ENCODE peak calls at places on chromosomes 2 and 18, in seven cellular contexts. Z is AG04450, B is tibial artery, D is PC-9, I is spleen, X is Peyer's patch, N is A549. E is an unnamed sample.

GRCh38 chr18:66555585-66555984 is 48.3 kb downstream of the CDH19 start:
- DNase-seq in Z (no peak), B (no peak), D (no peak), I (no peak), X (no peak), N (no peak), E (no peak)

GRCh38 chr2:159856760-159857159 is 58.8 kb upstream of the CD302 start:
- DNase-seq in Z (no peak), B (no peak), D (no peak), I (no peak), X (no peak), N (no peak), E (no peak)

GRCh38 chr18:40841473-40841872 is 1113.6 kb upstream of the PIK3C3 start:
- DNase-seq in Z (peak; percentile 41), B (no peak), D (no peak), I (no peak), X (no peak), N (no peak), E (no peak)

GRCh38 chr2:186544255-186544675 is 45.6 kb upstream of the ITGAV start:
- DNase-seq in Z (peak; percentile 68), B (no peak), D (peak; percentile 83), I (no peak), X (no peak), N (peak; percentile 85), E (no peak)

GRCh38 chr2:74952575-74952974 is 5.9 kb upstream of the POLE4 start:
- DNase-seq in Z (no peak), B (no peak), D (no peak), I (no peak), X (no peak), N (peak; percentile 34), E (no peak)

GRCh38 chr18:4333043-4333442 is 122.1 kb downstream of the DLGAP1 start:
- DNase-seq in Z (no peak), B (no peak), D (no peak), I (no peak), X (no peak), N (no peak), E (no peak)

GRCh38 chr2:69581774-69582581 is 61.6 kb downstream of the AAK1 start:
- DNase-seq in Z (no peak), B (no peak), D (peak; percentile 67), I (no peak), X (no peak), N (peak; percentile 39), E (no peak)

GRCh38 chr2:54613361-54613760 is 110.1 kb upstream of the EML6 start:
- DNase-seq in Z (no peak), B (no peak), D (no peak), I (no peak), X (no peak), N (peak; percentile 48), E (no peak)

GRCh38 chr2:215883799-215884198 is 129.6 kb downstream of the MREG start:
- DNase-seq in Z (no peak), B (no peak), D (no peak), I (no peak), X (no peak), N (no peak), E (no peak)

GRCh38 chr2:10375570-10376266 is 72.4 kb downstream of the ODC1 start:
- DNase-seq in Z (no peak), B (no peak), D (no peak), I (no peak), X (peak; percentile 65), N (no peak), E (no peak)

GRCh38 chr2:205130111-205130829 is 552.0 kb upstream of the NRP2 start:
- DNase-seq in Z (no peak), B (no peak), D (no peak), I (no peak), X (no peak), N (no peak), E (no peak)

GRCh38 chr2:118242216-118242615 is 153.9 kb downstream of the INSIG2 start:
- DNase-seq in Z (no peak), B (no peak), D (peak; percentile 97), I (no peak), X (no peak), N (no peak), E (no peak)

GRCh38 chr2:62334440-62335058 is 138.6 kb downstream of the B3GNT2 start:
- DNase-seq in Z (no peak), B (no peak), D (no peak), I (no peak), X (no peak), N (no peak), E (no peak)

GRCh38 chr2:241987726-241988125 is 118.2 kb downstream of the RTP5 start:
- DNase-seq in Z (no peak), B (no peak), D (no peak), I (no peak), X (no peak), N (no peak), E (no peak)

GRCh38 chr2:224952942-224953657 is 89.2 kb downstream of the DOCK10 start:
- DNase-seq in Z (no peak), B (no peak), D (no peak), I (peak; percentile 80), X (peak; percentile 82), N (no peak), E (no peak)

GRCh38 chr2:31654241-31654640 is 73.5 kb upstream of the SRD5A2 start:
- DNase-seq in Z (no peak), B (no peak), D (no peak), I (no peak), X (no peak), N (no peak), E (no peak)

GRCh38 chr18:5582849-5583667 is 39.3 kb upstream of the EPB41L3 start:
- DNase-seq in Z (no peak), B (peak; percentile 28), D (no peak), I (no peak), X (no peak), N (no peak), E (no peak)

GRCh38 chr2:136785215-136785614 is 19.9 kb downstream of the THSD7B start:
- DNase-seq in Z (no peak), B (no peak), D (no peak), I (no peak), X (no peak), N (no peak), E (no peak)

GRCh38 chr18:75204262-75204977 is 4.5 kb downstream of the PTGR3 start:
- DNase-seq in Z (no peak), B (no peak), D (no peak), I (no peak), X (peak; percentile 57), N (no peak), E (no peak)

DNA sequence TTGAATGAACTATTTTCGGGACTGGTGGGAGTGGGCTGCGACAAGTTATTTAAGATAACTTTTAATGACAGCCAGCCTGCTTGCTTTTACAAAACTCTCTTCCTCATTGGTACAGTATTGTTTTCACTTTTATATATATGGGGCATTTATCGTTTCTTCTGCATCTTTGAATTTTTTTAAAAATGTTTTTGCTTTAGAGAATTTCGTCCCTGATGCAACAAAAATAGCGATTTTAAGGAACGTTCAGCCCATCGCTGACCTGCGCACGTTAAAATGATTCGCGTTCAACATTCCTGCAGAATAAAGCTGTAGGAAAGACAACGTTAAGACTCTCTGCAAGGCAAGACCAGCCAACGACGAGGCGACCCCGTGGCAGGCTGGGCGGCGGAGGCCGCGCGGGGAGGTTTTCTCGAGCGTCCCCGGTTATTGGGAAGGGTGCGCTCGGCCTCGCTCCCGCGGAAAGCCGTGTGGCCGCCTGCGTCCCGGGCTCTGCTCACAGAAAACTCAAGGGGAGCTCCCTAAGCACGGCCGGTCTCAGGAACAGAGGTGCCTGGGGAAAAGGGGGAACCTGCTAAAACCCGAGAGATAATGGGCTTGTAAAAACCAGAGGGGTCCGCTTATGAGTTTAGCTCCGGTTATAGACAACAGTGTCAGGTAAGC is 3.0 kb downstream of the PAX8 start:
- DNase-seq in Z (no peak), B (no peak), D (no peak), I (no peak), X (no peak), N (no peak), E (no peak)
- H3K27ac ChIP-seq in Z (no peak overlapping the region), B (no peak overlapping the region), D (no peak overlapping the region), I (no peak overlapping the region), X (no peak overlapping the region), N (peak overlapping the region; percentile 54), E (no peak overlapping the region)

DNA sequence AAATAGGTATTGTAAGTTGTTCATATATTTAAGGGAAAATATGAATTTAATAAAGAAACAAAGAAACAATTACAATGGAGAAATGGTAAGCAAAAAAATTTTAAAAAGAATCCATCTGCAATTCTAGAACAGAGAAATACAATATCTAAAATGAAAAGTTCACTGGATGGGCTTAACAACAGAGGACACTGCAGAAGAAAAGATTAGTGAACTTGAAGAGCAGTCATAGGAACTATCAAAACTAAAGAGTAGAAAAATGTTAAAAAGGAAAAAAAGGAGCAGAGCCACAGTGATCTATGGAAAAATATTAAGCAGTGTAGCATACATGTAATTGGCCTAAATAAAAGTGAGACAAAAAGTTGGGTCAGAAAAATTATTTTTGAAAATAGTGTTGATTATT is 83.5 kb downstream of the ALK start:
- DNase-seq in Z (no peak), B (no peak), D (no peak), I (no peak), X (no peak), N (no peak), E (no peak)
- H3K27ac ChIP-seq in Z (no peak overlapping the region), B (no peak overlapping the region), D (no peak overlapping the region), I (no peak overlapping the region), X (no peak overlapping the region), N (no peak overlapping the region), E (no peak overlapping the region)

GRCh38 chr2:236545814-236546480 is 23.7 kb upstream of the ACKR3 start:
- DNase-seq in Z (no peak), B (no peak), D (no peak), I (no peak), X (peak; percentile 72), N (no peak), E (no peak)

GRCh38 chr2:236549165-236549564 is 20.5 kb upstream of the ACKR3 start:
- DNase-seq in Z (no peak), B (no peak), D (no peak), I (no peak), X (no peak), N (no peak), E (no peak)

GRCh38 chr2:236548179-236548918 is 21.3 kb upstream of the ACKR3 start:
- DNase-seq in Z (no peak), B (no peak), D (no peak), I (no peak), X (no peak), N (no peak), E (no peak)

GRCh38 chr2:236546561-236546961 is 23.1 kb upstream of the ACKR3 start:
- DNase-seq in Z (no peak), B (no peak), D (no peak), I (peak; percentile 85), X (peak; percentile 68), N (no peak), E (no peak)

DNA sequence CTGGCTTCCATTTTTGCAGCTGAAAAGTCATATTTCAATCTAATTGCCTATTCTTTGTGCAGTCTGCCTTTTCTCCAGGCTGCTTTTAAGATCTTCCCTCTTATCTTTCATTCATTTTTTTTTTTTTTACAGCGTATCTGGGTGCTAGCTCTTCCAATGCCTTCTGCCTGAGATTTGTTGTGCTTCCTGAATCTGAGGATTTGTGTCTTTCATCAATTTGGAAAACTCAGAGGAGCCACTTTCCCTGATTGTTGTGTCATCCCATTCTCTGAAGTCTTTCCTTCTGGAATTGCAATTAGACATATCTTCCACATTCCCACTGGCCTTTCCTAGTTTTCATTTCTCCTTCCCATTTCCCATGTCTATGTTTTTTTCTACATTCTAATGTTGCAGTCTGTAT is 21.9 kb upstream of the ACKR3 start:
- DNase-seq in Z (no peak), B (no peak), D (no peak), I (no peak), X (no peak), N (no peak), E (no peak)
- H3K27ac ChIP-seq in Z (no peak overlapping the region), B (peak overlapping the region; percentile 52), D (no peak overlapping the region), I (peak overlapping the region; percentile 90), X (no peak overlapping the region), N (no peak overlapping the region), E (no peak overlapping the region)

GRCh38 chr2:172095146-172095904 is 7.4 kb downstream of the DLX2 start:
- DNase-seq in Z (peak; percentile 51), B (no peak), D (peak; percentile 88), I (peak; percentile 88), X (peak; percentile 72), N (peak; percentile 74), E (no peak)
- H3K27ac ChIP-seq in Z (peak overlapping the region; percentile 70), B (no peak overlapping the region), D (peak overlapping the region; percentile 12), I (no peak overlapping the region), X (no peak overlapping the region), N (peak overlapping the region; percentile 88), E (no peak overlapping the region)